ENCODE peak calls at places on chromosomes 1 and 21, in four cellular contexts. One of them, this sample, is unnamed.

GRCh38 chr1:62841587-62842169 is 57.7 kb downstream of the ATG4C start:
- DNase-seq in T47D: peak; percentile 61
- DNase-seq in stimulated activated CD4-positive, alpha-beta T cell treated with anti-CD3 and anti-CD28 coated beads, Interleukin-15, amount 100 ng/mL, for 1 hour: no peak
- DNase-seq in SIG-M5: peak; percentile 19
- DNase-seq in this sample: peak; percentile 54

GRCh38 chr1:173253046-173253445 is 45.9 kb upstream of the TNFSF4 start:
- DNase-seq in stimulated activated CD4-positive, alpha-beta T cell treated with anti-CD3 and anti-CD28 coated beads, Interleukin-15, amount 100 ng/mL, for 1 hour: no peak
- DNase-seq in SIG-M5: no peak
- DNase-seq in T47D: no peak
- DNase-seq in this sample: no peak

GRCh38 chr21:31518580-31518979 is 140.9 kb upstream of the SOD1 start:
- DNase-seq in stimulated activated CD4-positive, alpha-beta T cell treated with anti-CD3 and anti-CD28 coated beads, Interleukin-15, amount 100 ng/mL, for 1 hour: no peak
- DNase-seq in T47D: no peak
- DNase-seq in SIG-M5: no peak
- DNase-seq in this sample: no peak

GRCh38 chr1:153967109-153967999 is at the start of gene CREB3L4:
- DNase-seq in T47D: peak; percentile 99
- DNase-seq in SIG-M5: peak; percentile 99
- DNase-seq in stimulated activated CD4-positive, alpha-beta T cell treated with anti-CD3 and anti-CD28 coated beads, Interleukin-15, amount 100 ng/mL, for 1 hour: peak; percentile 67
- DNase-seq in this sample: peak; percentile 98

GRCh38 chr1:74729741-74730478 is 2.9 kb downstream of the CRYZ start:
- DNase-seq in T47D: no peak
- DNase-seq in SIG-M5: no peak
- DNase-seq in stimulated activated CD4-positive, alpha-beta T cell treated with anti-CD3 and anti-CD28 coated beads, Interleukin-15, amount 100 ng/mL, for 1 hour: no peak
- DNase-seq in this sample: peak; percentile 39

GRCh38 chr1:15816674-15817073 is 9.2 kb upstream of the UQCRHL start:
- DNase-seq in stimulated activated CD4-positive, alpha-beta T cell treated with anti-CD3 and anti-CD28 coated beads, Interleukin-15, amount 100 ng/mL, for 1 hour: no peak
- DNase-seq in T47D: no peak
- DNase-seq in SIG-M5: no peak
- DNase-seq in this sample: no peak

GRCh38 chr1:201020647-201021332 is 2.7 kb downstream of the KIF21B start:
- DNase-seq in SIG-M5: no peak
- DNase-seq in T47D: no peak
- DNase-seq in stimulated activated CD4-positive, alpha-beta T cell treated with anti-CD3 and anti-CD28 coated beads, Interleukin-15, amount 100 ng/mL, for 1 hour: no peak
- DNase-seq in this sample: peak; percentile 36

GRCh38 chr1:150973826-150974579 is 632 bp downstream of the CERS2 start:
- DNase-seq in T47D: peak; percentile 51
- DNase-seq in stimulated activated CD4-positive, alpha-beta T cell treated with anti-CD3 and anti-CD28 coated beads, Interleukin-15, amount 100 ng/mL, for 1 hour: peak; percentile 24
- DNase-seq in SIG-M5: no peak
- DNase-seq in this sample: peak; percentile 42

GRCh38 chr1:19485362-19486187 is at the start of gene CAPZB:
- DNase-seq in stimulated activated CD4-positive, alpha-beta T cell treated with anti-CD3 and anti-CD28 coated beads, Interleukin-15, amount 100 ng/mL, for 1 hour: peak; percentile 96
- DNase-seq in SIG-M5: no peak
- DNase-seq in T47D: peak; percentile 92
- DNase-seq in this sample: peak; percentile 88

GRCh38 chr1:206705744-206706297 is 21.1 kb downstream of the MAPKAPK2 start:
- DNase-seq in SIG-M5: no peak
- DNase-seq in T47D: no peak
- DNase-seq in stimulated activated CD4-positive, alpha-beta T cell treated with anti-CD3 and anti-CD28 coated beads, Interleukin-15, amount 100 ng/mL, for 1 hour: no peak
- DNase-seq in this sample: no peak

GRCh38 chr1:145714524-145715111 is 4.7 kb upstream of the CD160 start:
- DNase-seq in T47D: peak; percentile 50
- DNase-seq in stimulated activated CD4-positive, alpha-beta T cell treated with anti-CD3 and anti-CD28 coated beads, Interleukin-15, amount 100 ng/mL, for 1 hour: no peak
- DNase-seq in SIG-M5: no peak
- DNase-seq in this sample: no peak